ENCODE peak calls at places on chromosomes 6 and 20, in five cellular contexts. X, C, M, G and I are unnamed samples.

GRCh38 chr6:45698046-45698445 is 317.6 kb downstream of the CLIC5 start:
- DNase-seq in X (no peak), C (no peak), M (no peak), G (no peak), I (no peak)

GRCh38 chr20:61113731-61114130 is 138.3 kb upstream of the CDH4 start:
- DNase-seq in X (no peak), C (no peak), M (no peak), G (no peak), I (no peak)

GRCh38 chr6:147106759-147107401 is 97.3 kb upstream of the STXBP5 start:
- DNase-seq in X (no peak), C (peak; percentile 83), M (no peak), G (no peak), I (no peak)

GRCh38 chr20:51354769-51355319 is 187.7 kb downstream of the NFATC2 start:
- DNase-seq in X (no peak), C (peak; percentile 84), M (no peak), G (no peak), I (no peak)

GRCh38 chr6:83463886-83464285 is 33.0 kb upstream of the ME1 start:
- DNase-seq in X (no peak), C (peak; percentile 48), M (no peak), G (no peak), I (no peak)

GRCh38 chr6:149961728-149962425 is 1.9 kb upstream of the ULBP1 start:
- DNase-seq in X (peak; percentile 66), C (no peak), M (peak; percentile 25), G (peak; percentile 36), I (no peak)

GRCh38 chr6:105402090-105402980 is 547 bp downstream of the PREP start:
- DNase-seq in X (peak; percentile 78), C (peak; percentile 36), M (peak; percentile 50), G (peak; percentile 36), I (peak; percentile 25)

GRCh38 chr20:52826722-52827121 is 145.4 kb upstream of the TSHZ2 start:
- DNase-seq in X (no peak), C (no peak), M (no peak), G (no peak), I (no peak)

GRCh38 chr6:17831135-17831534 is 124.4 kb upstream of the NUP153 start:
- DNase-seq in X (no peak), C (peak; percentile 83), M (no peak), G (no peak), I (no peak)

GRCh38 chr6:166381733-166382499 is 824 bp downstream of the MPC1 start:
- DNase-seq in X (peak; percentile 93), C (peak; percentile 46), M (peak; percentile 80), G (peak; percentile 22), I (peak; percentile 58)

GRCh38 chr6:6781172-6781876 is 192.8 kb downstream of the LY86 start:
- DNase-seq in X (no peak), C (peak; percentile 70), M (no peak), G (peak; percentile 15), I (no peak)

GRCh38 chr20:33826270-33826897 is 15.2 kb downstream of the CHMP4B start:
- DNase-seq in X (no peak), C (no peak), M (no peak), G (no peak), I (peak; percentile 88)

GRCh38 chr6:1871936-1872335 is 262.2 kb downstream of the FOXC1 start:
- DNase-seq in X (no peak), C (no peak), M (no peak), G (no peak), I (no peak)

GRCh38 chr20:63351811-63352591 is 9.1 kb downstream of the CHRNA4 start:
- DNase-seq in X (peak; percentile 82), C (no peak), M (no peak), G (no peak), I (no peak)

GRCh38 chr6:108739496-108740330 is 108.5 kb upstream of the ARMC2 start:
- DNase-seq in X (no peak), C (no peak), M (no peak), G (no peak), I (no peak)

GRCh38 chr6:150753404-150754184 is 111.9 kb upstream of the MTHFD1L start:
- DNase-seq in X (no peak), C (no peak), M (no peak), G (no peak), I (no peak)

GRCh38 chr6:33416386-33417126 is 1.4 kb downstream of the CUTA start:
- DNase-seq in X (no peak), C (peak; percentile 55), M (no peak), G (no peak), I (no peak)
- H3K4me1 ChIP-seq in X (peaks cover 15% of the 10 kb centered on the region), C (peaks cover 19% of the 10 kb centered on the region), M (peaks cover 40% of the 10 kb centered on the region), G (peaks cover 41% of the 10 kb centered on the region), I (peaks cover 51% of the 10 kb centered on the region)

DNA sequence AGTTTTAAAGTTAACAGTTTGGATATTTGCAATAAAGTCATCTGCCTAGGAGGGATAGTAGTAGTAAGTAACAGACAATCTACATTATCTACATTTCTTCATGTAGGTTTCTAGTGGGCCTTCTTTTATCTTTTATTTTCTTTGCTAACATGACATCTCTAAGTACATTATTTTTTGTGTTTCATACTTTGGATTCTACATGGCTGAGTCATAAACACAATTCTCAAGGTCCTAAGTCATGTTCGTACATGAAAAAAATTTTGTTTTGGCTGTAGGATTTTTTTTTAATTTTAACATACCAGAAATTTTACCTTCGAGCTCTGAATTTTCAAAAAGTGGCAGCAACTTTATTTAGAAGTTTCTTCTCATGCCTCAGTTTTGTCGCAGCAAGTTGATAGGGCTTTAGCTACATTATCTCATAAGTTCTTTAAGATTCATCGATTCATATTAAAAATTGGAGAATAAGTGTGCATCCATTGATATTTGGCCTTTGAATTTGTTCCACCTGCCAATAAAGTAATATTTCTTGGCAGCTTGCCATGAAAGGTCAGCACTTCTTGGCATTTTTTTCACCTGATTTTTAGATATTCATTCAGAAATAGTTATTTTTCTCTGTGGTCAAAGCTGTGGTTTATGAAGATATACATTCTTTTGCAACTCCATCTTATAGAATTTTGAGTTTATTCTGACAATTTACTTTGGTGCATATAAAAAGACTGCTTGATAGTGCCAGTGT is 146.2 kb downstream of the GRIK2 start:
- DNase-seq in X (no peak), C (peak; percentile 82), M (no peak), G (no peak), I (no peak)
- TF ChIP-seq MAFK in X (no peak), C (no peak), M (no peak), G (no peak), I (no peak)

GRCh38 chr6:116365743-116366142 is 5.0 kb upstream of the DSE start:
- DNase-seq in X (no peak), C (no peak), M (no peak), G (no peak), I (no peak)

GRCh38 chr6:116363759-116364158 is 7.0 kb upstream of the DSE start:
- DNase-seq in X (no peak), C (peak; percentile 38), M (no peak), G (no peak), I (no peak)

GRCh38 chr6:116369540-116370327 is 1.0 kb upstream of the DSE start:
- DNase-seq in X (no peak), C (no peak), M (no peak), G (no peak), I (no peak)

GRCh38 chr6:116364361-116364760 is 6.4 kb upstream of the DSE start:
- DNase-seq in X (no peak), C (no peak), M (no peak), G (no peak), I (no peak)

DNA sequence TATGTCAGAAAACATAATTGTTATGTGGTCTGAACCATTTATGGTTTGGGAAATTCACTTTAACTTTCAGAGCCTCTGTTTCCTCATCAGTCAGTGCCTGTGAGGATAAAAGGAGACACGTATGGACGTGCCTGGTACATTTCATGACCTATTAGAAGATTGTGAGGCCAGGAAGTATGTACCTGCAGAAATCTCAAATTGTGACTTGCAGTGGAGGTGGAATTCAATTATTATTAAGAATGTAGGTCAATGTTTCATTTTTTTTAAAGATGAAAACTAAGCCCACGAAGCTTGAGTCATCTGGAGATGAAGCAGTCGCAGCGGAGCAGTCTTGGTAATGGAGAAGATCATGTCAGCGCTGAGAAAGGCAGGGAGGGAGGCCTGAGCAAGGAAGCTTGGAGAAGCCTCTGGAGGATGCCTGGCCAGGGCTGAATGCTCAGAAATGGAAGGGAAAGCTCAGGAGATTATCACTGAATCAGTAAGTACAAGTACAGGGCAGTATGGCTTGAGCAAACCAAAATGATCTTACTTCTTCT is 3.9 kb upstream of the DSE start:
- DNase-seq in X (no peak), C (no peak), M (no peak), G (no peak), I (no peak)
- H3K4me1 ChIP-seq in X (peaks cover 5% of the 10 kb centered on the region), C (peaks cover 2% of the 10 kb centered on the region), M (no peaks in the 10 kb centered on the region), G (peaks cover 28% of the 10 kb centered on the region), I (peaks cover 10% of the 10 kb centered on the region)

DNA sequence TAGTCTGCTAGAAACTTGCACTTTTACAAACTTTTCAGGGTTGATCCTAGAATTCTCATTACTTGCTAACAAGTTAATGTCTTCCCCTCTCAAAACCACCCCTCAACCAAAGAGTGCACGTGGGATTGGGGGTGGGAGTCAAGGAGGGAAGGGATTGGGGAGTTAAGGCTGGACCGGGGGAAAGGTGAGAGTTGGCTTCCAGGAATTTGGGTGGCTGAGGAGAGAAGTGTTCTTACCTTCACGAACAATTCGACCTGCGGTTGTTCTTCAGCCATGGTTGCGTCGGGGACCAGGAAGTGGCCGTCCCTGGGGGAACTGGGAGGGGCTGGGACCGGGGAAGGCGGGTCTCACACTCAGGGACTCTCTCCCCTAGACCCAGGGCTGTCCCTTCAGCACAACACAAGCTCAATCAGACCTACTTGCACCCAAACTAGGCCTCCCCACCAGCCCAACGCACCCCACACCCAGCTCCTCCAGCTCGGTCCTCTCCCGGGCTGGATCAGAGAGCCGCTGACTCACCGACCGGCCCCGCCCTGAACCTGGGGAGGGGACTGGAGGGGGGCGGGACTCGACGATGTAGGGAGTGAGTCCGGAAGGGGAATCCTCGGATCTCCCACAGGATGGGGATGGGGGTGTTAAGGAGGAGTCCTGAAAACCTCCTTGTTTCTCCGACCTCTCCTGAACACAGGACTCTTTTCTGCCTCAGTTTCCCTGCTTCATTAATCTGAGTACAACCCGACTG is at the start of gene CLIC1:
- DNase-seq in X (peak; percentile 86), C (peak; percentile 75), M (peak; percentile 98), G (peak; percentile 84), I (peak; percentile 88)
- TF ChIP-seq MAFK in X (no peak), C (no peak), M (peak; percentile 64), G (no peak), I (no peak)